ENCODE peak calls at places on chromosomes 2 and 18, in four cellular contexts. Y, S, W and L are unnamed samples.

GRCh38 chr2:110124038-110124825 is 8.6 kb upstream of the MALL start:
- DNase-seq in Y (peak; percentile 72), S (no peak), W (no peak), L (no peak)

GRCh38 chr2:112055833-112056625 is 960 bp downstream of the TMEM87B start:
- DNase-seq in Y (peak; percentile 73), S (peak; percentile 47), W (peak; percentile 70), L (peak; percentile 66)

GRCh38 chr2:11056614-11057013 is 98.7 kb upstream of the SLC66A3 start:
- DNase-seq in Y (no peak), S (no peak), W (no peak), L (peak; percentile 97)

GRCh38 chr18:59376351-59376935 is 17.4 kb upstream of the LMAN1 start:
- DNase-seq in Y (no peak), S (no peak), W (no peak), L (no peak)

GRCh38 chr2:202035089-202035940 is 1.7 kb downstream of the FZD7 start:
- DNase-seq in Y (peak; percentile 72), S (no peak), W (peak; percentile 69), L (no peak)

GRCh38 chr2:106972782-106973181 is 86.8 kb upstream of the ST6GAL2 start:
- DNase-seq in Y (no peak), S (no peak), W (no peak), L (peak; percentile 40)

GRCh38 chr2:134682726-134683125 is 36.1 kb downstream of the TMEM163 start:
- DNase-seq in Y (no peak), S (no peak), W (no peak), L (no peak)

GRCh38 chr18:9741461-9741820 is 33.3 kb downstream of the RAB31 start:
- DNase-seq in Y (no peak), S (no peak), W (no peak), L (no peak)

GRCh38 chr18:7647500-7647899 is 80.4 kb downstream of the PTPRM start:
- DNase-seq in Y (no peak), S (no peak), W (no peak), L (no peak)

DNA sequence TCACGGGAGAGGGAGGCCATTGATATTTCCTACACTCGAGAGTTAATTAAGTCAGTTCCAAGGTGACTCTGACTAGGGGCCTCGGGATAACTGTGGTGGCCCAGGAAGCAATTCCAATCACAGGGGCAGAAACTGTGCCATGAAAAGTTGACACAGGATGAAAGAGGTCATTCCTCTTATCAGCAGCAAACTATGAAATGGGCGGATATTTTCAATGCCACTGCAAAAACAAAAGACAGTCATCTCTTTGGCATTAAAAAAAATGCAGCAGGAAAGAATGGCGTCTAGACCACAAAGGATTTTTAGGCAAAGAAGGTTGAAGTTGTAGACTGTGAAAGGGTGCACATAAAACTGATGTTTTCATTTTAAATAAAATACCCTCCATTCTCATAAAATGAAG is 50.0 kb downstream of the TGIF1 start:
- DNase-seq in Y (no peak), S (no peak), W (no peak), L (no peak)
- H3K4me3 ChIP-seq in Y (no peak overlapping the region), S (no peak overlapping the region), W (no peak overlapping the region), L (no peak overlapping the region)

GRCh38 chr18:11548940-11549551 is 60.4 kb upstream of the SLC35G4 start:
- DNase-seq in Y (no peak), S (no peak), W (no peak), L (no peak)
- TF ChIP-seq CTCF in Y (no peak), S (peak; percentile 15), W (no peak), L (no peak)

DNA sequence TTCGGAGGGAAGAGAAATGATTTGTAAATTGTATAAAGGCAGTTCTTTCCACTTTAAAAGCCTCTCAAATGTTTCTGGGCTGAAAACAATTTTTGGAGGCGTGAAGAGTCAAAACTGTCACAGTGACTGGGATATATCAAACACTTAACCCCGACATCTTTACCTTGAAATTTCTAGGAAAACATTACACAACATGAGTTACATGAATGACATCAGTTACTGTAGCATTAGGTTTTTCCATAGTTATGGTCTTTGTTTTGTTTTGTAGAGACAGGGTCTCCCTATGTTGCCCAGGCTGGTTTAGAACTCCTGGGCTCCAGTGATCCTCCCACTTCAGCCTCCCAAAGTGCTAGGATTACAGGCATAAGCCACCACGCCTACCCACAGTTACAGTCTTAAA is 25.7 kb downstream of the MSH6 start:
- DNase-seq in Y (no peak), S (no peak), W (no peak), L (no peak)
- H3K4me3 ChIP-seq in Y (no peak overlapping the region), S (no peak overlapping the region), W (no peak overlapping the region), L (no peak overlapping the region)

DNA sequence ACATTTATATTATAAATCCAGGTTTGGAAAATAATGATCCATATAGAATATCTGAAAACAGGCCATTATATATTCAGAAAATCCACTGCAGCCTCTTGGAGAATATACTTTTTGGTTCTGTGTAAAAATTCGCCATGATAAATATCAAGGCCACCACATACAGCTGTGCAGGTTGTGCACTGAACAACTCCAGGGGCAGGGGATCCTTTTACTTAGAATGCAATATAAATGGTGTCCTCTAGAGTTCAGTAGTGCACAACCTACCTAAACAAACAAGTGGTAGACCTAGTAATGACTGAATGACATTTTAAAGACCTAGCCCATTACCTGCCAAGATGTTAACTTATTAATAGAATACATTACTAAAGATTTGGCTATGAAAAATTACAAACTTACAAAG is 22.4 kb downstream of the MOGAT1 start:
- DNase-seq in Y (no peak), S (no peak), W (no peak), L (no peak)
- TF ChIP-seq CTCF in Y (no peak), S (no peak), W (peak; percentile 24), L (no peak)